ENCODE peak calls at places on chromosomes 2 and 18, in seven cellular contexts. F is fibroblast of the aortic adventitia; E is EH; W is Calu3; L is chondrocyte; P is activated naive CD4-positive, alpha-beta T cell; N is activated CD8-positive, alpha-beta memory T cell treated with anti-CD3 and anti-CD28 coated beads, Interleukin-2, amount 50 U/mL, for 4 hours. K is an unnamed sample.

GRCh38 chr2:240810621-240811020 is 9.4 kb downstream of the KIF1A start:
- DNase-seq in N (no peak), L (no peak), F (no peak), E (no peak), W (no peak), P (no peak), K (no peak)

GRCh38 chr2:41966920-41967319 is 80.9 kb upstream of the PKDCC start:
- DNase-seq in E (peak), N (no peak), L (no peak), P (no peak), W (no peak), F (no peak), K (no peak)

GRCh38 chr2:1791670-1792069 is 47.4 kb upstream of the PXDN start:
- DNase-seq in N (no peak), W (no peak), L (no peak), F (peak), E (peak), P (no peak), K (peak)

GRCh38 chr2:10530607-10531239 is 82.6 kb upstream of the ODC1 start:
- DNase-seq in P (no peak), L (peak), N (no peak), E (peak), F (no peak), W (no peak), K (peak)

GRCh38 chr2:238338710-238339394 is 18.5 kb downstream of the TRAF3IP1 start:
- DNase-seq in L (no peak), W (no peak), N (no peak), E (no peak), P (no peak), F (no peak), K (no peak)

GRCh38 chr18:1663879-1664705 is 759.4 kb downstream of the ADCYAP1 start:
- DNase-seq in N (no peak), F (peak), P (no peak), L (no peak), W (peak), E (no peak), K (no peak)

GRCh38 chr18:56869189-56869777 is 218.1 kb downstream of the WDR7 start:
- DNase-seq in E (peak), W (peak), P (no peak), F (peak), L (no peak), N (no peak), K (peak)

GRCh38 chr2:16120591-16120990 is 180.2 kb downstream of the MYCN start:
- DNase-seq in N (no peak), P (no peak), E (no peak), F (no peak), W (no peak), L (no peak), K (no peak)

GRCh38 chr2:2716771-2717170 is 385.7 kb upstream of the MYT1L start:
- DNase-seq in N (no peak), W (no peak), L (no peak), F (no peak), P (no peak), E (no peak), K (no peak)

GRCh38 chr2:24049485-24050021 is at the start of gene FKBP1B:
- DNase-seq in E (peak), F (peak), P (no peak), N (peak), L (no peak), W (peak), K (peak)

GRCh38 chr2:96916156-96917007 is 46.5 kb upstream of the SEMA4C start:
- DNase-seq in N (no peak), L (no peak), P (no peak), F (no peak), W (no peak), E (peak), K (no peak)